ENCODE peak calls at places on chromosome 14, in four cellular contexts. C is H1, F is mesendoderm, M is H9. O is an unnamed sample. For H3K79me2, the result is how much of the 10 kb centered on the place peaks cover.

GRCh38 chr14:75267141-75267601 is 11.5 kb upstream of the FOS start:
- DNase-seq in M (no peak), F (peak), C (no peak), O (peak)

GRCh38 chr14:105450864-105451720 is 23.5 kb upstream of the CRIP2 start:
- DNase-seq in M (no peak), F (no peak), C (no peak), O (no peak)

GRCh38 chr14:74599201-74599809 is 12.7 kb downstream of the LTBP2 start:
- DNase-seq in F (no peak), M (no peak), C (no peak), O (no peak)

GRCh38 chr14:95290769-95291440 is 28.8 kb downstream of the CLMN start:
- DNase-seq in F (peak), M (peak), C (no peak), O (no peak)

GRCh38 chr14:54599932-54600331 is 33.0 kb downstream of the SAMD4A start:
- DNase-seq in C (no peak), M (no peak), F (no peak), O (no peak)

GRCh38 chr14:100747021-100747586 is 20.4 kb downstream of the DLK1 start:
- DNase-seq in M (peak), F (no peak), C (no peak), O (peak)

GRCh38 chr14:33516898-33517436 is 433.9 kb downstream of the EGLN3 start:
- DNase-seq in F (no peak), C (no peak), M (no peak), O (no peak)

GRCh38 chr14:95545769-95546168 is 10.9 kb downstream of the GLRX5 start:
- DNase-seq in C (no peak), M (no peak), F (peak), O (no peak)

GRCh38 chr14:25140423-25140822 is 90.5 kb upstream of the STXBP6 start:
- DNase-seq in F (no peak), M (no peak), C (no peak), O (no peak)

GRCh38 chr14:69483765-69484443 is 624 bp upstream of the PLEKHD1 start:
- DNase-seq in C (no peak), F (peak), M (peak), O (no peak)

GRCh38 chr14:61477845-61478438 is 156.6 kb downstream of the PRKCH start:
- DNase-seq in F (no peak), M (no peak), C (no peak), O (no peak)

GRCh38 chr14:29548948-29549370 is 378.7 kb downstream of the PRKD1 start:
- DNase-seq in F (peak), C (no peak), M (no peak), O (peak)

GRCh38 chr14:54502602-54503001 is 7.1 kb upstream of the CGRRF1 start:
- DNase-seq in M (no peak), C (no peak), F (no peak), O (no peak)

GRCh38 chr14:102849522-102850379 is 72.5 kb downstream of the TRAF3 start:
- DNase-seq in C (no peak), F (no peak), M (no peak), O (no peak)

GRCh38 chr14:85530626-85531025 is 682 bp downstream of the FLRT2 start:
- DNase-seq in F (no peak), M (no peak), C (no peak), O (no peak)

GRCh38 chr14:85444685-85445084 is 85.3 kb upstream of the FLRT2 start:
- DNase-seq in M (no peak), C (no peak), F (no peak), O (no peak)

DNA sequence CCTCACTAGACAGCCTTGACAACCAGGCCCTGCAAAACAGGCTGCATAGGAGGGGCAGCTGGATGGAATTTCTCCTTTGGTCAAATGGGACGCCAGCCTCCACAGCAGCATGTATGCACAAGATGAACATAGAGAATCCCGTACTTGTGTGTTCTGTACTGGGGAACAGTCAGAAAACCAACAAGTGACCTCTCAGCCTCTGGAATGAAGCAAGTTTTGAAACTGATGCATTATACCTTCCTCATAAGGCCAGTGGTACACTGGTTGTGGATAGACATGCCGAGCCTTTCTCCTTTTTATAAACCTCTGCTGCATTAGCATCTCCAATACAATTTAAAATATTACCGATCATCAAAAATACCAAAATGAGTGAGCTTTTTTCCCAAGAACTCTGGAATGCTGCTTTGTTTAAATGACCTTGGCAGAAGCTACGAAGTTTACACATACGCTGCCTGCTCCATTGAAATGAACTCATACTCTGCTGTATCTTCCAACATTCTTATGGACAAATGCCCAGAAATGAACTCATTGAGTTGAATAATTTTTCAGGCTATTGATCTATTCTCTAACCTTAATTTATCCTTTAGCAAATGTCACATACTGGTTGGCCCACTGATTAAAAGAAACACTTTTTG is 47.6 kb upstream of the FERMT2 start:
- DNase-seq in C (no peak), M (no peak), F (no peak), O (no peak)
- H2BK5ac ChIP-seq in C (no peak), M (no peak), F (no peak), O (no peak)

GRCh38 chr14:77593501-77593911 is 22.9 kb downstream of the SPTLC2 start:
- DNase-seq in M (no peak), C (no peak), F (no peak), O (peak)

GRCh38 chr14:77589099-77589498 is 27.3 kb downstream of the SPTLC2 start:
- DNase-seq in C (no peak), M (no peak), F (no peak), O (peak)

GRCh38 chr14:77590845-77591506 is 25.5 kb downstream of the SPTLC2 start:
- DNase-seq in M (no peak), F (no peak), C (no peak), O (no peak)
- H3K18ac ChIP-seq in M (no peak), F (no peak), C (no peak), O (no peak)

DNA sequence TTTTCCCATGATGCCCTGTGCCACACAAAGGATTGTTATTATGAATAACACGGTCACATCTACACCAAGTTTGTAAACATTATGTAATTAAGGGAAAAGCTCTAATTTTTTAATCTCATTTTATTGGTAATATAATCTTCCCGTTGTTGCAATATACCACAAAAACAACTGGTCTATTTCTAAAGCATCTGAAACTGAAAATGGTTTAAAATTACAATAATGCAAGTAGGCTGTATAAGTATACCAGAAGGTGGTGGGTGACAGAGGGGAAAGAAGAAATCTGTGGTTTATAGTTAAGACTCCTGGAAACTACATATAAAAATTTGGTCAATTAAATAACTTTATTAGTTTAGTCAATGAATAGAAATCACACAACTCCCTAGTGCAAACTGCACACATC is 5.2 kb downstream of the DDHD1 start:
- DNase-seq in M (no peak), C (no peak), F (no peak), O (no peak)
- H3K79me2 ChIP-seq in M (under half), C (half or more), F (under half), O (under half)

DNA sequence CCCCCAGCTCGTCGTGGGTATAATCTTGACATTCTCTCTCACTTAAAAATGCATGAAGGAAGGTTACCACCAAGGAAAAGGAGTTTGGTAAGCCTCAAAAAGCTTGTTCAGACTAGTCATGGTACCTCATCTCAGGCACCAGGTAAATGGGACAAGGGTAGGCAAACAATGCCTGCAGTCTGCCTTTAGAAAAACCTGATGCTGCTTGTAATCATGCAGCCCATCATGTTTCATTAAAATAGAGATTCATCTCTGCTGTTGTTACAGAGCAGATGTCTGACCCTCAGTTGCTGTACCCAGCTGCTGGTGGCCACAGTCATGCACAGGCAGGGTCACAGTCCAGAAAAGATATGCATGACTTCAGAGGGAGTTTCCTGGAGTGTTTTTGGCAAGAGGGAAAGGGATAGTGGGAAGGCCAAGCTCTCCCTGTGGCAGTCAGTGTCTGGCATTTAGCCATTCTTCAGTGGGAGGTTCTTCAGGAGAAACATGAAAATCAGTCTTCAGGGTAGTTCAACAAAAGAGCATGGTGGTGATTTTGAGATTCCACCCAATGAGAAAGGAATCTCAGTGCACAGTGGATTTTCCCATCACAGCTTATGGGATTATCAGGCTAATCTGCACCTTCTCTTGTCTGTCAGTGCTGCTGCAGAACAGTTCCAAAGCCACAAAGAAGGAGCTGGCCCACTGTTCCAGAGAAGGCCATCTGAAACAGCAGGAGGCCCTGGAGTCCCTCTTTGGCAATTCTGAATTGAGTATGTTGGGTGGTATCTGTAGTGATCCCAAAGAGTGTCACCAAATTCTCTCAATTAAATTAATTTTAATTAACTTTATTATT is 202.7 kb upstream of the FRMD6 start:
- DNase-seq in M (no peak), C (no peak), F (no peak), O (peak)
- H2BK5ac ChIP-seq in M (no peak), C (no peak), F (no peak), O (no peak)

GRCh38 chr14:72610096-72610830 is 283.6 kb downstream of the DPF3 start:
- DNase-seq in C (peak), M (peak), F (no peak), O (no peak)
- H3K18ac ChIP-seq in C (no peak), M (no peak), F (no peak), O (no peak)

GRCh38 chr14:99237288-99237687 is 34.7 kb downstream of the BCL11B start:
- DNase-seq in F (no peak), C (no peak), M (no peak), O (no peak)
- H3K79me2 ChIP-seq in F (half or more), C (half or more), M (under half), O (under half)

DNA sequence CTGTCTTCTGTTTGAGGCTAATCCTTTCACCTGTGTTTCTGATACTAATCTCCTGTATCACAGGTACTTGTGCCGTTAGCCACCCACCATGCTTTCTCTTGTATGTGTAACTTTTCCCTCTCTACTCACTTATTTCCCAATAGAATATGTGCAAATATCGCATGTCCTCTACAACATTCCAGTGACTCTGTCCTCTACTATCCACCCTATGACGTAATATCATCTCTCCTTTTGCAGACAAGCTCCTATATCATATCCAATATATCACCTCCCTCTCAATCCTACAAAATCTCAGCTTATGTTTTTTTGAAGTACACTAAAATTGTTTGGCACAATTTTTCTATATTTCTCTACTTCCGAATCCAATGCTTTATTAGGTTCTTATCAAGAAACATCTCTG is 232.6 kb upstream of the LRFN5 start:
- DNase-seq in M (no peak), C (no peak), F (no peak), O (no peak)
- H2BK5ac ChIP-seq in M (no peak), C (no peak), F (no peak), O (no peak)

DNA sequence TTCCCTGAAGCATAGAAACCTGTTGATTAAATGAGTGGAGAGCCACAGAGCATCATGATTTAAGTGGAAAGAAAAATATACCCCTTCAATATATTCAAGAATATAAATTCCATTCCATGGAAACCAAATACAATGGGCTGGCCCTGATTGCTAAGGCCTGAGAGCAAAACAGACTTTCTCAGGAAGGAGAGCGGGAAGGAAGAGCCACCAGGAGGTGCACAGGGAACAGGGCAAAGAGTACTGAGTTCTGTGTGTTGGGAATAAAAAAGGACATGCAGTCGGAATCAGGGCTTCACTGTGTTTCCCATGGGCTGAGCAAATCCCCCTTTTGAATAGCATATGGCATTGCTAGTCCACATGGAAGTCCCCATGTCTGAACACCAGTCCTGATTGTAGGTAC is 69.7 kb upstream of the PLEKHG3 start:
- DNase-seq in M (no peak), C (no peak), F (peak), O (no peak)
- H3K18ac ChIP-seq in M (no peak), C (no peak), F (no peak), O (peak)

GRCh38 chr14:104288272-104288671 is 149.9 kb downstream of the KIF26A start:
- DNase-seq in C (no peak), F (no peak), M (no peak), O (no peak)

GRCh38 chr14:104291123-104292000 is 153.0 kb downstream of the KIF26A start:
- DNase-seq in F (peak), M (peak), C (no peak), O (no peak)

GRCh38 chr14:104290058-104290667 is 151.8 kb downstream of the KIF26A start:
- DNase-seq in C (no peak), M (peak), F (peak), O (no peak)

GRCh38 chr14:104290756-104291122 is 152.4 kb downstream of the KIF26A start:
- DNase-seq in C (no peak), M (peak), F (no peak), O (no peak)

DNA sequence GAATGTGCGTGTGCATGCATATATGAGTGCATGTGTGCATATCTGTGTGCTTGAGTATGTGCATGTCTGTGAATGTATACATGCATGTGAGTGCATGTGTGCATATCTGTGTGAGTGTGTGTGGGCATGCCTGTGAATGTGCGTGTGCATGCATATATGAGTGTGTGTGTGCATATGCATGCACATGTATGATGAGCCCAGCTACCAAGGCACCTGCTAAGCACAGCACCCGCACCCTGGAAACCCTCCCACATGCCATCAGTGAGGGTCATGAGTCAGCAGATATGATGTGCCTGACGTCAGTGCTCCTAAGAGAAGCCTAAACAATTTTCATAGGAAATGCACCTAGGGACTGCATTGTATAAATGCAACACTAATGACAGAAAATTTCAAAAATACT is 151.1 kb downstream of the KIF26A start:
- DNase-seq in M (peak), C (no peak), F (no peak), O (no peak)
- H3K79me2 ChIP-seq in M (under half), C (under half), F (under half), O (under half)

GRCh38 chr14:68219407-68219806 is 399.8 kb downstream of the RAD51B start:
- DNase-seq in F (peak), C (no peak), M (peak), O (no peak)
- H2BK5ac ChIP-seq in F (no peak), C (no peak), M (no peak), O (no peak)